ENCODE peak calls at places on chromosome 7, in eight cellular contexts. N, R, W, Z, G, S, U and C are unnamed samples.

GRCh38 chr7:66682350-66683093 is 53.8 kb downstream of the KCTD7 start:
- DNase-seq in N (peak), R (peak), W (no peak), Z (no peak), G (no peak), S (peak), U (no peak), C (no peak)

GRCh38 chr7:81367335-81367801 is 402.5 kb downstream of the HGF start:
- DNase-seq in N (peak), R (no peak), W (peak), Z (no peak), G (no peak), S (no peak), U (peak), C (peak)

GRCh38 chr7:1124816-1125602 is 35.0 kb downstream of the ZFAND2A start:
- DNase-seq in N (peak), R (no peak), W (no peak), Z (no peak), G (no peak), S (no peak), U (no peak), C (no peak)

GRCh38 chr7:48193421-48193820 is 22.2 kb downstream of the ABCA13 start:
- DNase-seq in N (no peak), R (no peak), W (no peak), Z (no peak), G (no peak), S (no peak), U (no peak), C (no peak)

GRCh38 chr7:67618569-67619543 is 622.2 kb downstream of the TYW1 start:
- DNase-seq in N (no peak), R (peak), W (no peak), Z (peak), G (no peak), S (peak), U (no peak), C (peak)

GRCh38 chr7:157585113-157585861 is 248.5 kb downstream of the DNAJB6 start:
- DNase-seq in N (no peak), R (no peak), W (no peak), Z (no peak), G (no peak), S (peak), U (no peak), C (no peak)

GRCh38 chr7:30841801-30842541 is 69.7 kb upstream of the AQP1 start:
- DNase-seq in N (peak), R (no peak), W (no peak), Z (no peak), G (no peak), S (no peak), U (no peak), C (no peak)

GRCh38 chr7:149005427-149006344 is 22.6 kb downstream of the PDIA4 start:
- DNase-seq in N (peak), R (peak), W (no peak), Z (no peak), G (no peak), S (peak), U (peak), C (peak)

GRCh38 chr7:47239034-47239433 is 342.9 kb downstream of the TNS3 start:
- DNase-seq in N (no peak), R (no peak), W (no peak), Z (no peak), G (no peak), S (no peak), U (no peak), C (no peak)

GRCh38 chr7:8175929-8176369 is 86.0 kb downstream of the ICA1 start:
- DNase-seq in N (no peak), R (no peak), W (no peak), Z (no peak), G (no peak), S (no peak), U (no peak), C (peak)
- H3K4me3 ChIP-seq in N (no peak), R (no peak), W (no peak), Z (no peak), G (no peak), S (no peak), U (no peak), C (no peak)

GRCh38 chr7:13982940-13983677 is 6.4 kb downstream of the ETV1 start:
- DNase-seq in N (no peak), R (no peak), W (no peak), Z (no peak), G (no peak), S (no peak), U (no peak), C (no peak)
- H3K4me3 ChIP-seq in N (no peak), R (peak), W (no peak), Z (no peak), G (no peak), S (no peak), U (no peak), C (no peak)

GRCh38 chr7:103989785-103990775 is 622 bp upstream of the RELN start:
- DNase-seq in N (no peak), R (peak), W (no peak), Z (no peak), G (no peak), S (peak), U (no peak), C (peak)

GRCh38 chr7:103988468-103989199 is 824 bp downstream of the RELN start:
- DNase-seq in N (no peak), R (peak), W (no peak), Z (no peak), G (no peak), S (peak), U (no peak), C (peak)

GRCh38 chr7:103987455-103987854 is 2.0 kb downstream of the RELN start:
- DNase-seq in N (no peak), R (peak), W (no peak), Z (no peak), G (no peak), S (peak), U (no peak), C (no peak)

GRCh38 chr7:103990991-103991390 is 1.5 kb upstream of the RELN start:
- DNase-seq in N (no peak), R (peak), W (no peak), Z (no peak), G (no peak), S (no peak), U (no peak), C (no peak)

DNA sequence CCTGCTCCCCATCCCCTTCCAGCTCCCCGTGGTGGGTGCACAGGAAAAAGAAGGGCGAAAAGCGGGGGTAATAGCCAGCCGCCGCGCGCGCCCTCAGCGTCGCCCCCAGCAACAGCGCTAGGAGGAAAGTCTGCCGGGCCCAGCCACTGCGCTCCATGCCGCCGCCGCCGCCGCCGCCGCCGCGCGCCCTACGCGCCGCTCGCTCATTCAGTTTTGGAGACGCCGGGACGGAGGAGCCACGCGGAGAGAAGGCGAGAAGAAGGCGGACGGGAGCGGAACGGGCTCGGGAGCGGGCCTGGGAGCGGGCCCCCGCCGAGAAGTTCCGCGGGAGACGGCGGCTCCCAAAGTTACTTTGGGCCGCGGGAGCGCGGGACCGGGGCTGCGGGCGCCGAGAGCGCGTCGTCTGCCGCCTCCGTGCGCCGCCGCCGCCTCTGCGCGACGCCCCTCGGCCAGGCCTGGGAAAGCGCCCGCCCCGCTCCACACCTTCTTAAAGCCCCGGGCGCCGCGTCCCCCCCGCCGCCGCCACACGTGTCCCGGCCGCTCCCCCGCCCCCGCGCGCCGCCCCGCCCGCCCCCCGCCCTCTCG is at the start of gene RELN:
- DNase-seq in N (no peak), R (peak), W (no peak), Z (no peak), G (no peak), S (peak), U (no peak), C (peak)
- H3K4me3 ChIP-seq in N (peak), R (peak), W (peak), Z (peak), G (peak), S (peak), U (peak), C (peak)

GRCh38 chr7:100192951-100193350 is 15.2 kb downstream of the STAG3 start:
- DNase-seq in N (no peak), R (no peak), W (no peak), Z (no peak), G (no peak), S (no peak), U (no peak), C (no peak)

GRCh38 chr7:100191775-100192174 is 14.1 kb downstream of the STAG3 start:
- DNase-seq in N (no peak), R (no peak), W (no peak), Z (no peak), G (peak), S (no peak), U (no peak), C (no peak)

GRCh38 chr7:100195222-100195621 is 17.5 kb downstream of the STAG3 start:
- DNase-seq in N (no peak), R (no peak), W (no peak), Z (no peak), G (no peak), S (no peak), U (no peak), C (no peak)

GRCh38 chr7:100189061-100189460 is 11.3 kb downstream of the STAG3 start:
- DNase-seq in N (no peak), R (no peak), W (no peak), Z (no peak), G (no peak), S (no peak), U (no peak), C (no peak)

DNA sequence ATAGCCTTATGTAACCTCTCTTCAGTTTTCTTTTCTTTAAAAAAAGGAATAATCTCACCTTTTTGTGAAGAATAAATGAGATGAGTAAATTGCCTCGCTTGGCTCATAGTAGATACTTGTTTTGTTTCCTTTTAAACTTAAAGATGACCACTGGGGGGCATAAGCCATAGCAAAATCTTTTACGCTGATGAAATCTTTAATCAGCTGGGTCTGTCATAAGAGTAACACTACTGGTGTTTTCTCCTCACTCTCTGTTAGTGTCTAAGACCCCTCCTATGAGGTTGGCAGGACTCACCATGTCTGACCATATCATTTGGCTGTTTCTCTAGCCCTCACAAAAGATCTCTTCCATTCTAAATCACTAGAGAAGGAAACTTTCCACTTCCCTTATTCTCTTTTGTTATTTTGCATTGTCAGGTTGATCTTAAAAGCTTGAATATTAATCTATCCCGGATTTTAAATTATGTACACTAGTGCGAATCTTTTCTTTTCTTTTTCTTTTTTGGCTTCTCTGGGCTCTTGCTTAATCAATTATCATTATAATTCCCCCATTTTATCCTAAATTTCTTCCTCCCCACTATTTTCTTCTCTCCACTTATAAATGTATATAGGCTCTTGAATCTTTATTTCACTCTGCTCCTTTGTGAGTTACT is 12.5 kb downstream of the STAG3 start:
- DNase-seq in N (no peak), R (peak), W (no peak), Z (no peak), G (peak), S (no peak), U (no peak), C (no peak)
- H3K4me3 ChIP-seq in N (no peak), R (no peak), W (no peak), Z (no peak), G (no peak), S (no peak), U (no peak), C (no peak)

GRCh38 chr7:101818699-101819071 is 1.3 kb downstream of the CUX1 start:
- DNase-seq in N (peak), R (no peak), W (no peak), Z (no peak), G (no peak), S (no peak), U (no peak), C (no peak)

GRCh38 chr7:101819913-101820522 is 2.6 kb downstream of the CUX1 start:
- DNase-seq in N (no peak), R (no peak), W (no peak), Z (no peak), G (no peak), S (no peak), U (no peak), C (no peak)

GRCh38 chr7:101817930-101818698 is 688 bp downstream of the CUX1 start:
- DNase-seq in N (no peak), R (no peak), W (no peak), Z (no peak), G (no peak), S (no peak), U (no peak), C (no peak)

GRCh38 chr7:101820703-101821102 is 3.3 kb downstream of the CUX1 start:
- DNase-seq in N (no peak), R (no peak), W (no peak), Z (no peak), G (no peak), S (peak), U (peak), C (no peak)

DNA sequence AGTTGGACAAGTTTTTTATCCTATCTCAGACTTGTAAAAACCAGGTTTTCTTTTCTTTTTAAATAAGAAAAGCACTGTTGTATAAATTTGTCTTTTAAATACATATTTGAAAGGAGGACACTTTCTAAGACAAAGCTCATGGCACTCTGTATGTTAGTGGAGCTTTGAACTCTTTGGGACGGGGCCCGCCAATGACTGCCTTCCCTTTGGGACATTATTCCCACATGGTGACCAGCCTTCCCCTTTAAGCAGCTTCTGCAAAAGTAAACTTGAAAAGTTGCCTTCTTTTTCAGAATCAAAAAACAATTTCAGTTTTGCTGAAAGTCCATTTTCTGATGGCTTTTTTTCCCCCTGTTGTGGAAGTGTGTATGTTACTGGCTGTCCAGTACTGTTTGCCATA is 1.8 kb downstream of the CUX1 start:
- DNase-seq in N (no peak), R (no peak), W (no peak), Z (no peak), G (no peak), S (no peak), U (no peak), C (no peak)
- H3K4me3 ChIP-seq in N (no peak), R (no peak), W (no peak), Z (no peak), G (no peak), S (no peak), U (no peak), C (peak)